ENCODE peak calls at places on chromosome 19, in four cellular contexts. P is HepG2, F is AG04450, L is left lung. A is an unnamed sample.

GRCh38 chr19:10096615-10096963 is 5.9 kb downstream of the ANGPTL6 start:
- DNase-seq in P (no peak), F (no peak), L (no peak), A (no peak)

GRCh38 chr19:46815833-46816627 is 27.6 kb upstream of the SLC1A5 start:
- DNase-seq in L (no peak), P (peak; percentile 67), F (no peak), A (peak; percentile 42)

GRCh38 chr19:11931513-11931912 is 6.6 kb downstream of the ZNF700 start:
- DNase-seq in L (no peak), F (no peak), P (no peak), A (no peak)

GRCh38 chr19:10730932-10731331 is 13.1 kb downstream of the DNM2 start:
- DNase-seq in L (no peak), F (no peak), P (no peak), A (no peak)

GRCh38 chr19:12913871-12914690 is 5.0 kb downstream of the SYCE2 start:
- DNase-seq in F (no peak), L (no peak), P (peak; percentile 49), A (no peak)

GRCh38 chr19:54339646-54340358 is 840 bp upstream of the LILRA4 start:
- DNase-seq in L (no peak), P (no peak), F (no peak), A (no peak)

GRCh38 chr19:56091066-56091490 is 30.0 kb downstream of the ZNF787 start:
- DNase-seq in L (no peak), P (no peak), F (no peak), A (no peak)

GRCh38 chr19:13463296-13463695 is 43.0 kb downstream of the CACNA1A start:
- DNase-seq in P (no peak), F (no peak), L (no peak), A (no peak)

GRCh38 chr19:13284929-13285928 is 135.0 kb downstream of the IER2 start:
- DNase-seq in L (no peak), P (no peak), F (no peak), A (no peak)

GRCh38 chr19:15629003-15629880 is 11.5 kb upstream of the CYP4F3 start:
- DNase-seq in P (peak; percentile 55), L (peak; percentile 97), F (peak; percentile 2), A (peak; percentile 72)

GRCh38 chr19:15634105-15634504 is 6.6 kb upstream of the CYP4F3 start:
- DNase-seq in L (no peak), P (no peak), F (no peak), A (no peak)

GRCh38 chr19:15635016-15635805 is 5.5 kb upstream of the CYP4F3 start:
- DNase-seq in F (no peak), P (peak; percentile 35), L (no peak), A (no peak)

GRCh38 chr19:15633122-15633521 is 7.6 kb upstream of the CYP4F3 start:
- DNase-seq in F (no peak), L (no peak), P (no peak), A (no peak)

DNA sequence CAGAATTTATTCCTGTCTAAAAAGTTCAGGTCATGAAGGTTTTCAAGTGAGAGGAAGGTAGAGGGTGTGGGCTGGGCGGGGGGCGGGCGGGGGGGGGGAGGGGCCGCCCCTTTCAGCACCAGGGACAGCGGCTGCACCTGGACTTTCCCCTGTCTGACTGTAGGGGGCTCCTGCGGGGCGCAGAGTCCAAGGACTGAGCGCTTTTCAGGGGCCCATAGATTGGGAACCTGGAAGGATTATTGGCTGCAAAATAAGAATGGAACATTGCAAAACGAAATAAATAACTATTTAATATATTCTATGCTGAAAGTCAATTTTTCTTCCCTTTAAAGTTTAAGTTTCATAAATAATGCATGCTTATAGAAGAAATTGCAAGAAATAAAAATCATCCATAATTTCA is 8.9 kb upstream of the CYP4F3 start:
- DNase-seq in P (peak; percentile 27), L (no peak), F (no peak), A (peak; percentile 35)
- TF ChIP-seq CTCF in P (peak; percentile 66), L (no peak), F (peak; percentile 31), A (peak; percentile 50)

DNA sequence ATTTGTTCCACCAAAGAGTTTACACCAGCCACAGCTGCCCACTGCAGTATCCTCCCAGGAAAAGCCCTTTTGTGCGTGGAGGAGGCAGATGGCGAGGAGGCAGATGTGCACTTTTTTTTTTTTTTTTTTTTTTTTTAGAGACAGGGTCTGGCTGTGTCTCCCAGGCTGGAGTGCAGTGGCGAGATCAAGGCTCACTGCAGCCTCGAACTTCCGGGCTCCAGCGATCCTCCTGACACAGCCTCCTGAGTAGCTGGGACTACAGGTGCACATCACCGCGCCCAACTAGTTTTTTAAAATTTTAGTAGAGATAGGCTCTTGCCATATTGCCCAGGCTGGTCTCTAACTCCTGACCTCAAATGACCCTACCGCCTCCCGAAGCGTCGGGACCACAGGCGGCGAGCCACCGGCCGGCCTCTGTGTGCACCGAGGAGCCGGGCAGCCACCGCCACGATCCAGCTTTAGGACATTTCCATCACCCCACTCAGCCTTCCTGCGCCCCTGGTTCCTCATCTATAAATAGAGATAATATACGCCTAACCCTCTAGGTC is 563 bp upstream of the PDCD5 start:
- DNase-seq in P (no peak), L (no peak), F (no peak), A (peak; percentile 13)
- H3K27ac ChIP-seq in P (no peak overlapping the region), L (peak overlapping the region; percentile 22), F (no peak overlapping the region), A (peak overlapping the region; percentile 37)

DNA sequence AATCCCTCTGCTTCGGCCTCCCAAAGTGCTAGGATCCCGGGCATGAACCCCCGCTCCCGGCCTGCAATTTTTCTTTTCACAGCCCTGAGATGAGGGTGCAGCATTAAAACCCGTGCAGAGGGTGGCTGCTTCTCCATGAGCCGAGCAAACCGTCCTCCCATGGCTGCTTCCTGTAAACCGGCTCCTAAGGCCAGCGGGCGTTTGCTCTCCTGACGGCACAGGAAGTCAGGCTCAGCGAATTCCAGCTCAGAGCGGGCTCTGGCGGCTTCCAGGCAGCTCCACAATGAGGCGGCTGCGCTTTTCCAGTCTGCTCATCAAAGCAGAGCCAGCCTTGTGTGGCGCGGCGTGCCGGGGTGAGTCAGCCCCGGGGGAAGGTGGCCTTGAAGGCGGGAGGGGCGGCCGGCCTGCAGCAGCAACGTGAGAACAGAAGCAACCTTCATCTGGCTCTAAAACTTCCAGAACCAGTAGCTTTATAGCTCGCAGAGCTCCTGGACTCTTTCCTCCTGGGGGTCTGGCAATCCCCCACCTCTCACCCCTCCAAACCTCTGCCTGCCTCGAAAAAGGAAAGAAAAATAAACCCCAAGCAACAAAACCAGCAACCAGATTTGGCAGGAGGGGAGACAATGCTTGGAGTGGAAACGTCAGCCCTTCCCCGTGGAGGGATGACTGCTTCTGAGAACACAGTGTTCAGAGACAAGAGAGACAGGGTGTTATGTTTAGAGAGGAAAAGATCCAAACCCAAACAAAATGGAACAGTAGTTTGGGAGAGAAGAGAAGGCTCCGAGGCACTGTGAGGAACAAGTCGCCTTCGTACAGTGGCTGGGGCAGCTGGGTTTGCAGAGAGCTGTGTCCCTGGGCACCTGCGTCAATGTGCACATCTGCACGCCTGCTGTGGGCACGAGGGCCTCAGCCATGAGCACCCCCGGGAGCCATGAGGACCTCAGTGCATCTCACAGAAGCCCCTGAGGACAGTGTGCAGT is 67.8 kb downstream of the GADD45B start:
- DNase-seq in L (peak; percentile 97), F (peak; percentile 93), P (peak; percentile 94), A (peak; percentile 77)
- TF ChIP-seq CTCF in L (no peak), F (peak; percentile 38), P (peak; percentile 73), A (peak; percentile 27)

GRCh38 chr19:44303976-44304568 is 753 bp downstream of the ZNF235 start:
- DNase-seq in P (no peak), F (no peak), L (no peak), A (peak; percentile 7)

GRCh38 chr19:44305457-44305856 is 632 bp upstream of the ZNF235 start:
- DNase-seq in F (no peak), L (no peak), P (no peak), A (no peak)

GRCh38 chr19:44306283-44306682 is 1.5 kb upstream of the ZNF235 start:
- DNase-seq in F (no peak), L (no peak), P (no peak), A (no peak)

GRCh38 chr19:44303305-44303704 is 1.5 kb downstream of the ZNF235 start:
- DNase-seq in L (no peak), F (no peak), P (no peak), A (no peak)

GRCh38 chr19:44304659-44305193 is at the start of gene ZNF235:
- DNase-seq in F (peak; percentile 94), L (peak; percentile 91), P (peak; percentile 88), A (peak; percentile 85)
- H3K27ac ChIP-seq in F (peak within 1 kb of the TSS; percentile 86), L (peak within 1 kb of the TSS; percentile 82), P (peak within 1 kb of the TSS; percentile 37), A (peak within 1 kb of the TSS; percentile 41)